ENCODE peak calls at places on chromosomes 7 and 10, in seven cellular contexts. U is progenitor cell of endocrine pancreas, Q is heart right ventricle, P is HL-60, I is brain microvascular endothelial cell, K is mucosa of descending colon, H is psoas muscle. G is an unnamed sample.

GRCh38 chr10:124461642-124462347 is at the start of gene LHPP:
- DNase-seq in Q (peak; percentile 90), H (peak; percentile 88), P (peak; percentile 51), U (peak; percentile 63), K (peak; percentile 94), I (peak; percentile 60), G (peak; percentile 57)

GRCh38 chr7:22842383-22842903 is 19.8 kb upstream of the TOMM7 start:
- DNase-seq in I (no peak), Q (no peak), H (peak; percentile 26), K (no peak), P (no peak), U (no peak), G (no peak)

GRCh38 chr10:91088300-91089140 is 131.9 kb upstream of the PCGF5 start:
- DNase-seq in I (peak; percentile 12), U (no peak), K (no peak), P (no peak), H (no peak), Q (no peak), G (no peak)

GRCh38 chr10:107409517-107409916 is 245.0 kb upstream of the SORCS1 start:
- DNase-seq in Q (no peak), U (no peak), I (peak; percentile 1), H (no peak), P (no peak), K (peak; percentile 57), G (no peak)

GRCh38 chr7:114630186-114630824 is 215.7 kb downstream of the FOXP2 start:
- DNase-seq in P (no peak), U (no peak), K (no peak), Q (no peak), I (no peak), H (no peak), G (no peak)

GRCh38 chr10:86979977-86980448 is 11.7 kb downstream of the ADIRF start:
- DNase-seq in H (no peak), I (no peak), P (no peak), U (no peak), K (no peak), Q (peak; percentile 50), G (no peak)

GRCh38 chr7:44393238-44394111 is 68.1 kb upstream of the CAMK2B start:
- DNase-seq in K (no peak), Q (no peak), H (no peak), P (no peak), I (no peak), U (no peak), G (no peak)

GRCh38 chr7:16430133-16430532 is 8.8 kb upstream of the CRPPA start:
- DNase-seq in I (no peak), Q (no peak), K (no peak), U (no peak), P (no peak), H (no peak), G (no peak)

GRCh38 chr7:21771906-21772610 is 173.6 kb downstream of the CDCA7L start:
- DNase-seq in Q (no peak), I (no peak), U (no peak), H (no peak), P (no peak), K (no peak), G (no peak)

GRCh38 chr7:38886265-38886664 is 22.7 kb downstream of the VPS41 start:
- DNase-seq in P (no peak), Q (no peak), H (no peak), I (no peak), U (no peak), K (no peak), G (no peak)

GRCh38 chr10:70940834-70941568 is 52.6 kb upstream of the PCBD1 start:
- DNase-seq in U (no peak), Q (peak; percentile 65), H (peak; percentile 30), I (peak; percentile 13), K (peak; percentile 10), P (no peak), G (peak; percentile 67)

GRCh38 chr7:131934452-131934851 is 378.0 kb upstream of the PODXL start:
- DNase-seq in P (no peak), Q (no peak), K (no peak), I (no peak), H (no peak), U (no peak), G (no peak)

GRCh38 chr7:121186746-121187145 is 142.1 kb upstream of the WNT16 start:
- DNase-seq in K (no peak), H (no peak), Q (no peak), I (no peak), P (no peak), U (no peak), G (no peak)

GRCh38 chr10:104300002-104300735 is 31.2 kb downstream of the GSTO2 start:
- DNase-seq in I (peak; percentile 99), K (no peak), H (peak; percentile 52), Q (no peak), P (no peak), U (no peak), G (no peak)

GRCh38 chr10:28564905-28565304 is 32.0 kb downstream of the WAC start:
- DNase-seq in P (no peak), I (no peak), Q (no peak), U (no peak), K (no peak), H (no peak), G (no peak)

GRCh38 chr10:95864906-95865813 is 42.6 kb upstream of the CC2D2B start:
- DNase-seq in K (peak; percentile 35), H (no peak), I (peak; percentile 77), P (peak; percentile 78), Q (no peak), U (no peak), G (no peak)

GRCh38 chr10:132509506-132510173 is 27.9 kb upstream of the INPP5A start:
- DNase-seq in K (no peak), I (no peak), Q (no peak), U (no peak), H (no peak), P (no peak), G (no peak)

GRCh38 chr7:127667017-127667670 is 15.2 kb downstream of the SND1 start:
- DNase-seq in P (no peak), U (no peak), Q (no peak), K (no peak), H (no peak), I (no peak), G (no peak)

GRCh38 chr7:31648288-31648687 is 38.7 kb upstream of the PPP1R17 start:
- DNase-seq in Q (no peak), K (no peak), U (no peak), P (no peak), I (peak; percentile 2), H (no peak), G (no peak)
- TF ChIP-seq CTCF in Q (peak; percentile 46), K (no peak), U (peak; percentile 52), P (no peak), I (peak; percentile 44), H (no peak), G (peak; percentile 32)

GRCh38 chr7:117946201-117946633 is 73.0 kb upstream of the CTTNBP2 start:
- DNase-seq in Q (no peak), U (no peak), K (no peak), P (no peak), I (peak; percentile 35), H (no peak), G (no peak)

GRCh38 chr7:117949232-117949631 is 76.0 kb upstream of the CTTNBP2 start:
- DNase-seq in Q (no peak), H (no peak), K (no peak), I (peak; percentile 59), P (no peak), U (no peak), G (no peak)

GRCh38 chr7:117950601-117951278 is 77.5 kb upstream of the CTTNBP2 start:
- DNase-seq in Q (no peak), P (no peak), K (peak; percentile 43), I (no peak), U (no peak), H (no peak), G (no peak)

GRCh38 chr7:117951285-117951684 is 78.0 kb upstream of the CTTNBP2 start:
- DNase-seq in K (no peak), I (no peak), Q (no peak), H (no peak), P (no peak), U (no peak), G (no peak)

GRCh38 chr7:117951711-117952280 is 78.6 kb upstream of the CTTNBP2 start:
- DNase-seq in I (no peak), K (no peak), H (no peak), Q (no peak), P (no peak), U (no peak), G (no peak)
- TF ChIP-seq CTCF in I (no peak), K (no peak), H (no peak), Q (no peak), P (no peak), U (peak; percentile 3), G (no peak)

DNA sequence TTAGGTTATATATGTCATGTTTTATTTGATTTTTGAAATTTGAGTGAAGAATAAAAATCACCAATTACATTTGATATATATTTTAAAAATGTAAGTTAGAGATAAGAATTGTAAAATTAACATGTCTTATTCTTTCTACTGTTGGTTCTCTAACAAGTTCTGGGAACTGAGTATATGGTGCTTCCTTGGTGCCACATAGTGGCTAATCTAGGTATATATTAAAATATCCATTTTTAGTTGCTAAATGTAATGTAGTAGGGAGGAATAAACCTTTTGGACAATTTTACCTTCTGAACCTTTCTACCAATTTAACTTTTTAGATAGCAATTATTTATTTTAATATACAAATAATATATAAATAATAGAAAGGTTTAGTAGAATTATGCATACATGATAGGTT is 17.5 kb downstream of the CFAP69 start:
- DNase-seq in H (no peak), I (no peak), K (no peak), Q (no peak), P (no peak), U (no peak), G (no peak)
- TF ChIP-seq CTCF in H (peak; percentile 46), I (peak; percentile 20), K (no peak), Q (peak; percentile 62), P (no peak), U (peak; percentile 63), G (peak; percentile 54)

GRCh38 chr7:48099781-48100180 is 10.7 kb downstream of the UPP1 start:
- DNase-seq in U (no peak), I (no peak), H (no peak), Q (no peak), K (no peak), P (no peak), G (no peak)

GRCh38 chr7:48105045-48105444 is 16.0 kb downstream of the UPP1 start:
- DNase-seq in P (no peak), I (no peak), H (no peak), Q (no peak), U (no peak), K (no peak), G (no peak)

GRCh38 chr7:48102530-48102929 is 13.5 kb downstream of the UPP1 start:
- DNase-seq in K (no peak), U (no peak), Q (no peak), I (no peak), P (no peak), H (no peak), G (no peak)

GRCh38 chr7:48101352-48101751 is 12.3 kb downstream of the UPP1 start:
- DNase-seq in K (no peak), Q (no peak), U (no peak), H (no peak), P (no peak), I (no peak), G (peak; percentile 19)

DNA sequence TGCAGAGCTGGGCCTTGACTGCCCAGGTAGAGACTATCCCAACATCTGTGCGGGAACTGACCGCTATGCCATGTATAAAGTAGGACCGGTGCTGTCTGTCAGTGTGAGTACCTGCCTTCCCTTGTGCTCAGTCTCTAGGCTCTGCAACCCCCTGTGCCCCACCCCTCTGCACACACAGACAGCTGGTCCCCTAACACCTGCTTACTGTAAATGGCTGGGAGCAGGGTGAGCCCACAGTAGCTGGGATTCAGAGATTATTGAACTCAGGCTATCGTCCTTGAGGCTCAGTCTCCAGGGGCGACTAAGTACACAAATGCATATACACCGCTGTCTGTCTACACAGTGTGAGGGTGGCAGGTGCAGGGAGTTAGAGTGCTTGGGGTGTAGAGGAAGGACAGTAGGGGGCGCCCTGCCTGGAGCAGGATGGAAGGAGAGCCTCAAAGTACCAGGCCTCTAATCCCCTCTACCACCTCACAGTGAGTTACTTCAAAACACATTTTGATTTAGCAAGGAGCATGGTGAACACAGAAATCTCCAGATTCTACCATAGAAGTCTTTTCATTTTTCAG is 12.9 kb downstream of the UPP1 start:
- DNase-seq in Q (no peak), H (no peak), I (no peak), U (no peak), K (no peak), P (no peak), G (peak; percentile 30)
- TF ChIP-seq CTCF in Q (no peak), H (peak; percentile 5), I (peak; percentile 59), U (peak; percentile 30), K (no peak), P (no peak), G (no peak)

G was measured in mesothelial cell of epicardium.